ENCODE peak calls at places on chromosomes 4 and X, in five cellular contexts. F, L, C, K and B are unnamed samples.

GRCh38 chrX:39903343-39903742 is 194.4 kb downstream of the BCOR start:
- DNase-seq in F (no peak), L (no peak), C (no peak), K (peak), B (no peak)

GRCh38 chrX:65643046-65643785 is 24.2 kb upstream of the MSN start:
- DNase-seq in F (no peak), L (no peak), C (no peak), K (no peak), B (no peak)

GRCh38 chr4:61275214-61275613 is 75.1 kb downstream of the ADGRL3 start:
- DNase-seq in F (no peak), L (no peak), C (no peak), K (no peak), B (no peak)

GRCh38 chrX:150848914-150849365 is 49.5 kb downstream of the CD99L2 start:
- DNase-seq in F (peak), L (no peak), C (peak), K (no peak), B (peak)

GRCh38 chr4:24772061-24772705 is 23.2 kb upstream of the SOD3 start:
- DNase-seq in F (no peak), L (no peak), C (no peak), K (no peak), B (no peak)

GRCh38 chrX:150544222-150544787 is 24.1 kb upstream of the MTM1 start:
- DNase-seq in F (no peak), L (no peak), C (no peak), K (no peak), B (no peak)

GRCh38 chr4:87843936-87844335 is 11.2 kb downstream of the MEPE start:
- DNase-seq in F (no peak), L (peak), C (no peak), K (peak), B (no peak)

GRCh38 chrX:130645955-130646583 is 244.3 kb downstream of the RBMX2 start:
- DNase-seq in F (no peak), L (no peak), C (no peak), K (no peak), B (no peak)